ENCODE peak calls at places on chromosomes 3 and 15, in ten cellular contexts. R, X, V, S, H, C, T, N, M and I are unnamed samples. For H3K36me3, the result is how much of the 10 kb centered on the place peaks cover.

GRCh38 chr3:108130247-108130646 is 39.4 kb upstream of the CD47 start:
- DNase-seq in S (no peak), X (no peak), C (no peak), H (no peak), M (no peak), V (peak), R (no peak), T (no peak), N (no peak), I (no peak)

GRCh38 chr3:123834631-123835030 is 49.5 kb downstream of the MYLK start:
- DNase-seq in R (no peak), N (no peak), S (no peak), M (no peak), H (no peak), T (no peak), C (no peak), X (no peak), V (no peak), I (no peak)

GRCh38 chr3:168081171-168081771 is 14.5 kb downstream of the GOLIM4 start:
- DNase-seq in X (no peak), C (no peak), H (no peak), R (no peak), T (no peak), N (no peak), V (no peak), M (no peak), S (no peak), I (no peak)

GRCh38 chr15:40857601-40858351 is 13.9 kb downstream of the SPINT1 start:
- DNase-seq in N (peak), H (peak), C (peak), S (peak), V (peak), X (peak), R (peak), T (peak), M (peak), I (no peak)

GRCh38 chr3:175869398-175869797 is 1010.3 kb downstream of the NAALADL2 start:
- DNase-seq in C (no peak), N (no peak), R (no peak), S (no peak), X (no peak), M (no peak), H (no peak), T (no peak), V (no peak), I (no peak)

GRCh38 chr15:70100495-70101331 is 3.0 kb upstream of the TLE3 start:
- DNase-seq in S (peak), N (peak), V (peak), T (peak), M (no peak), R (peak), C (peak), H (peak), X (no peak), I (no peak)

GRCh38 chr3:49813497-49814174 is at the start of gene UBA7:
- DNase-seq in X (no peak), S (no peak), R (peak), C (peak), H (peak), N (peak), M (peak), T (peak), V (no peak), I (no peak)

GRCh38 chr15:45612790-45613415 is 21.9 kb upstream of the SQOR start:
- DNase-seq in C (no peak), T (no peak), H (no peak), S (no peak), N (no peak), V (no peak), X (peak), M (no peak), R (no peak), I (no peak)

GRCh38 chr15:52529289-52529929 is 729 bp upstream of the MYO5A start:
- DNase-seq in C (peak), R (no peak), V (peak), X (no peak), M (no peak), N (no peak), H (no peak), S (peak), T (no peak), I (no peak)

GRCh38 chr3:181570472-181570871 is 141.3 kb upstream of the SOX2 start:
- DNase-seq in M (no peak), X (no peak), N (no peak), S (no peak), C (no peak), H (no peak), R (no peak), V (no peak), T (no peak), I (no peak)

GRCh38 chr3:146152841-146153240 is 8.1 kb downstream of the PLOD2 start:
- DNase-seq in V (no peak), S (no peak), H (no peak), R (no peak), X (no peak), N (no peak), C (no peak), M (no peak), T (peak), I (no peak)

GRCh38 chr15:50736823-50737222 is 28.7 kb downstream of the SPPL2A start:
- DNase-seq in R (no peak), H (no peak), X (no peak), C (no peak), T (no peak), M (no peak), N (no peak), S (no peak), V (no peak), I (no peak)

GRCh38 chr3:10023587-10024310 is 2.5 kb upstream of the FANCD2 start:
- DNase-seq in V (no peak), C (no peak), S (no peak), R (no peak), X (no peak), H (no peak), M (no peak), N (no peak), T (no peak), I (no peak)

GRCh38 chr3:87006844-87007439 is 16.0 kb upstream of the VGLL3 start:
- DNase-seq in N (no peak), C (no peak), S (no peak), H (no peak), R (no peak), V (no peak), T (no peak), M (no peak), X (no peak), I (no peak)

GRCh38 chr3:126472277-126473006 is 3.2 kb downstream of the ZXDC start:
- DNase-seq in X (no peak), N (no peak), S (no peak), M (no peak), T (peak), V (peak), C (no peak), R (no peak), H (peak), I (no peak)

GRCh38 chr3:37375184-37376120 is 201.1 kb upstream of the LRRFIP2 start:
- DNase-seq in N (no peak), X (peak), H (no peak), T (no peak), C (no peak), M (no peak), V (no peak), R (no peak), S (no peak), I (peak)

GRCh38 chr3:165254812-165255211 is 58.6 kb upstream of the SLITRK3 start:
- DNase-seq in R (no peak), N (no peak), S (peak), T (no peak), X (no peak), H (no peak), V (no peak), M (no peak), C (no peak), I (peak)

GRCh38 chr15:49135342-49135857 is 20.0 kb downstream of the COPS2 start:
- DNase-seq in M (no peak), C (no peak), V (no peak), X (no peak), H (no peak), T (no peak), S (no peak), N (no peak), R (no peak), I (no peak)

GRCh38 chr3:47010910-47011309 is 31.4 kb downstream of the NBEAL2 start:
- DNase-seq in R (no peak), V (no peak), S (no peak), T (peak), M (no peak), N (no peak), C (no peak), H (no peak), X (no peak), I (no peak)

GRCh38 chr3:47014036-47014435 is 34.6 kb downstream of the NBEAL2 start:
- DNase-seq in H (no peak), C (no peak), X (no peak), S (no peak), T (no peak), N (no peak), M (no peak), R (no peak), V (no peak), I (no peak)

GRCh38 chr3:47013231-47013630 is 33.8 kb downstream of the NBEAL2 start:
- DNase-seq in S (no peak), X (no peak), T (no peak), V (no peak), R (no peak), N (no peak), C (no peak), H (no peak), M (no peak), I (no peak)

GRCh38 chr3:47011371-47011770 is 31.9 kb downstream of the NBEAL2 start:
- DNase-seq in T (peak), V (no peak), M (no peak), N (no peak), S (no peak), C (no peak), X (no peak), R (no peak), H (no peak), I (no peak)

GRCh38 chr3:47012342-47013230 is 33.1 kb downstream of the NBEAL2 start:
- DNase-seq in V (no peak), S (no peak), T (peak), R (no peak), N (no peak), M (no peak), X (no peak), C (no peak), H (no peak), I (no peak)
- H3K36me3 ChIP-seq in V (half or more), S (under half), T (under half), R (under half), N (under half), M (half or more), X (under half), C (under half), H (under half), I (under half)

GRCh38 chr15:74839526-74840395 is 3.2 kb downstream of the ULK3 start:
- DNase-seq in N (no peak), C (no peak), X (no peak), S (no peak), H (no peak), M (no peak), V (peak), T (no peak), R (no peak), I (no peak)

GRCh38 chr15:74842581-74843444 is at the start of gene ULK3:
- DNase-seq in V (peak), H (peak), T (peak), N (peak), S (peak), M (peak), R (peak), X (peak), C (peak), I (peak)

GRCh38 chr15:74841761-74842385 is 1.1 kb downstream of the ULK3 start:
- DNase-seq in S (no peak), R (no peak), N (no peak), X (no peak), H (no peak), T (no peak), C (no peak), V (no peak), M (no peak), I (no peak)

GRCh38 chr15:74838746-74839525 is 4.0 kb downstream of the ULK3 start:
- DNase-seq in T (no peak), C (no peak), M (no peak), N (no peak), R (no peak), X (no peak), S (no peak), H (no peak), V (no peak), I (no peak)

GRCh38 chr15:74840851-74841760 is 1.9 kb downstream of the ULK3 start:
- DNase-seq in C (no peak), R (no peak), M (no peak), X (no peak), N (no peak), S (no peak), V (no peak), H (no peak), T (no peak), I (no peak)
- H3K36me3 ChIP-seq in C (under half), R (under half), M (half or more), X (under half), N (under half), S (under half), V (under half), H (half or more), T (under half), I (under half)

GRCh38 chr15:89904519-89904918 is 8.2 kb downstream of the ARPIN start:
- DNase-seq in S (no peak), X (no peak), M (no peak), V (no peak), T (no peak), R (no peak), C (no peak), H (no peak), N (no peak), I (no peak)
- H3K36me3 ChIP-seq in S (under half), X (under half), M (half or more), V (under half), T (half or more), R (under half), C (under half), H (half or more), N (under half), I (under half)

DNA sequence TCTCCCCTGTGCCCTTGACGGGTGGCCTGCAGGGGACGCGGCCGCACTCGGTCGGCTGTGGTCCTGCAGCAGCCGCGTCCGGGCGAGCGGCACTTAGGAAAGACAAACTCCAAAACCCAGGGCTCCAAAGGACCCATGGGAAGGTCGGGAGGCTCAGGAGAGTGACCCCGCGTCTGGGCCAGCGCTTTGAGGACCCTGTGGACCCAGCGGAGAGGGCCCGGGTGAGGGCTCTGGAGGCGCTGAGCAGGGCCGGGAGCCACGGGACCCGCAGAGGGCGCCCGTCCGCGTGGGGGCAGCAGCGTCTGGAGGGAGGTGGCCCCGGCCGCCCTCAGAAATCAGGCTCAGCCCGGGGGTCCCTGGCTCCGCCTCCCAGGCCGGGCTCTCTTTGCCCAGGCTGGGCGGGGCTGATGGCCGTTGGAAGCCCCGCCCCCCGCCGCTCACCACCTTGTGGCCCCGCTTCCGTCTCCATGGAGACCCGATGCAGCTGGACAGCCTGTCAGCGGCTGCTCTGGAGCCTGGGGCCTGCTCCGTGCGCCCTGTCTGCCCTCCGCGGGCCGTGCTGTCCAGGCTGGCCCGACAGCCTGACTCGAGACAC is 34.6 kb upstream of the RPL32 start:
- DNase-seq in M (no peak), N (no peak), X (no peak), H (peak), S (peak), R (no peak), C (no peak), V (peak), T (no peak), I (no peak)
- H3K36me3 ChIP-seq in M (under half), N (under half), X (under half), H (under half), S (under half), R (under half), C (under half), V (under half), T (under half), I (under half)

GRCh38 chr3:150581174-150581573 is 21.9 kb upstream of the SELENOT start:
- DNase-seq in C (no peak), V (no peak), X (no peak), R (no peak), S (no peak), M (no peak), N (no peak), T (no peak), H (no peak), I (no peak)

GRCh38 chr3:150577854-150578253 is 25.3 kb upstream of the SELENOT start:
- DNase-seq in V (no peak), S (no peak), T (no peak), M (no peak), H (no peak), C (no peak), N (no peak), X (no peak), R (no peak), I (no peak)

GRCh38 chr3:150588027-150588830 is 14.9 kb upstream of the SELENOT start:
- DNase-seq in H (no peak), V (no peak), S (no peak), X (no peak), M (peak), T (no peak), C (no peak), N (no peak), R (no peak), I (no peak)

GRCh38 chr3:150582620-150583019 is 20.5 kb upstream of the SELENOT start:
- DNase-seq in N (no peak), X (no peak), S (no peak), V (no peak), C (no peak), M (no peak), H (no peak), T (no peak), R (no peak), I (no peak)

GRCh38 chr3:150583028-150583427 is 20.1 kb upstream of the SELENOT start:
- DNase-seq in V (no peak), S (no peak), T (no peak), M (no peak), H (no peak), X (no peak), R (no peak), C (no peak), N (no peak), I (no peak)
- H3K36me3 ChIP-seq in V (half or more), S (under half), T (half or more), M (half or more), H (half or more), X (under half), R (under half), C (under half), N (under half), I (under half)

GRCh38 chr3:15440891-15441290 is 13.5 kb downstream of the EAF1 start:
- DNase-seq in N (no peak), R (no peak), V (no peak), X (no peak), C (no peak), H (no peak), T (peak), S (no peak), M (no peak), I (no peak)
- H3K36me3 ChIP-seq in N (under half), R (under half), V (half or more), X (under half), C (under half), H (half or more), T (under half), S (under half), M (half or more), I (under half)

GRCh38 chr3:196273655-196274054 is 13.9 kb downstream of the PCYT1A start:
- DNase-seq in C (no peak), V (no peak), M (no peak), R (no peak), T (no peak), N (no peak), S (no peak), X (no peak), H (no peak), I (no peak)
- H3K36me3 ChIP-seq in C (under half), V (under half), M (under half), R (under half), T (under half), N (under half), S (under half), X (under half), H (under half), I (under half)